ENCODE peak calls at places on chromosomes 5 and 9, in nine cellular contexts. B is Panc1, D is tibial nerve, Z is ovary, T is lower lobe of right lung, P is transverse colon, G is PC-9, O is pancreas, H is IMR-90. Q is an unnamed sample. For H3K4me1, the result is how much of the 10 kb centered on the place peaks cover.

GRCh38 chr5:176536132-176536901 is 885 bp downstream of the RNF44 start:
- DNase-seq in B (no peak), D (peak), Z (peak), T (peak), P (peak), G (peak), O (peak), H (peak), Q (peak)

GRCh38 chr5:168946363-168946762 is 354.6 kb downstream of the SLIT3 start:
- DNase-seq in B (no peak), D (no peak), Z (no peak), T (no peak), P (no peak), G (no peak), O (no peak), H (no peak), Q (no peak)

GRCh38 chr5:86971034-86971511 is 296.6 kb upstream of the RASA1 start:
- DNase-seq in B (no peak), D (no peak), Z (no peak), T (no peak), P (no peak), G (no peak), O (no peak), H (peak), Q (no peak)

GRCh38 chr5:168366124-168366523 is 74.7 kb downstream of the WWC1 start:
- DNase-seq in B (peak), D (no peak), Z (no peak), T (no peak), P (no peak), G (no peak), O (no peak), H (peak), Q (no peak)

GRCh38 chr5:3010301-3010952 is 258.9 kb upstream of the IRX2 start:
- DNase-seq in B (no peak), D (no peak), Z (no peak), T (no peak), P (no peak), G (no peak), O (no peak), H (no peak), Q (no peak)

GRCh38 chr5:4295663-4296339 is 700.2 kb downstream of the IRX1 start:
- DNase-seq in B (no peak), D (no peak), Z (no peak), T (no peak), P (no peak), G (no peak), O (no peak), H (no peak), Q (no peak)

GRCh38 chr5:172421-172820 is 18.9 kb upstream of the LRRC14B start:
- DNase-seq in B (no peak), D (no peak), Z (no peak), T (no peak), P (no peak), G (no peak), O (no peak), H (no peak), Q (no peak)

GRCh38 chr5:73774924-73775323 is 148.9 kb downstream of the ARHGEF28 start:
- DNase-seq in B (no peak), D (no peak), Z (no peak), T (no peak), P (no peak), G (no peak), O (no peak), H (no peak), Q (no peak)

GRCh38 chr9:95570150-95570549 is 53.4 kb upstream of the PTCH1 start:
- DNase-seq in B (no peak), D (no peak), Z (no peak), T (no peak), P (no peak), G (no peak), O (no peak), H (peak), Q (peak)

GRCh38 chr9:88387035-88387732 is 1.1 kb upstream of the SPIN1 start:
- DNase-seq in B (no peak), D (peak), Z (peak), T (peak), P (peak), G (peak), O (peak), H (peak), Q (peak)

GRCh38 chr9:77546391-77546790 is 101.7 kb downstream of the GNA14 start:
- DNase-seq in B (no peak), D (no peak), Z (no peak), T (no peak), P (no peak), G (no peak), O (no peak), H (no peak), Q (no peak)

GRCh38 chr9:35029241-35029640 is 39.7 kb downstream of the DNAJB5 start:
- DNase-seq in B (no peak), D (no peak), Z (no peak), T (no peak), P (no peak), G (no peak), O (no peak), H (no peak), Q (no peak)

GRCh38 chr9:21028476-21028875 is 3.0 kb downstream of the HACD4 start:
- DNase-seq in B (no peak), D (no peak), Z (no peak), T (no peak), P (no peak), G (no peak), O (no peak), H (peak), Q (no peak)

GRCh38 chr9:74497750-74498615 is 848 bp downstream of the RORB start:
- DNase-seq in B (no peak), D (no peak), Z (no peak), T (peak), P (no peak), G (no peak), O (no peak), H (no peak), Q (peak)

GRCh38 chr5:91281409-91281808 is 101.7 kb downstream of the ARRDC3 start:
- DNase-seq in B (peak), D (no peak), Z (no peak), T (no peak), P (no peak), G (no peak), O (no peak), H (peak), Q (no peak)

GRCh38 chr9:130555061-130555460 is 24.3 kb upstream of the FUBP3 start:
- DNase-seq in B (no peak), D (no peak), Z (no peak), T (no peak), P (no peak), G (no peak), O (no peak), H (no peak), Q (no peak)

GRCh38 chr9:35517136-35517535 is 27.2 kb downstream of the RUSC2 start:
- DNase-seq in B (no peak), D (no peak), Z (no peak), T (no peak), P (no peak), G (no peak), O (no peak), H (peak), Q (no peak)

GRCh38 chr5:135218486-135218755 is 180.6 kb downstream of the MACROH2A1 start:
- DNase-seq in B (no peak), D (no peak), Z (no peak), T (no peak), P (no peak), G (no peak), O (no peak), H (no peak), Q (no peak)

GRCh38 chr5:35857606-35858205 is 1.0 kb downstream of the IL7R start:
- DNase-seq in B (no peak), D (no peak), Z (no peak), T (no peak), P (no peak), G (no peak), O (no peak), H (peak), Q (no peak)
- H3K4me3 ChIP-seq in B (no peak), D (no peak), Z (no peak), T (peak), P (peak), G (no peak), O (no peak), H (peak), Q (peak)

GRCh38 chr9:36798350-36799065 is 225.8 kb downstream of the MELK start:
- DNase-seq in B (no peak), D (no peak), Z (no peak), T (no peak), P (no peak), G (peak), O (no peak), H (no peak), Q (no peak)
- TF ChIP-seq CTCF in B (no peak), D (no peak), Z (no peak), T (no peak), P (no peak), G (peak), O (no peak), H (no peak), Q (no peak)

GRCh38 chr5:138841531-138841930 is 33.6 kb downstream of the LRRTM2 start:
- DNase-seq in B (no peak), D (no peak), Z (no peak), T (no peak), P (no peak), G (no peak), O (no peak), H (no peak), Q (no peak)

GRCh38 chr5:138833726-138834480 is 41.2 kb downstream of the LRRTM2 start:
- DNase-seq in B (no peak), D (no peak), Z (no peak), T (no peak), P (no peak), G (no peak), O (no peak), H (no peak), Q (no peak)

GRCh38 chr5:138840100-138840499 is 35.0 kb downstream of the LRRTM2 start:
- DNase-seq in B (no peak), D (no peak), Z (no peak), T (no peak), P (no peak), G (no peak), O (no peak), H (no peak), Q (no peak)

GRCh38 chr5:138833095-138833494 is 42.0 kb downstream of the LRRTM2 start:
- DNase-seq in B (no peak), D (no peak), Z (no peak), T (no peak), P (no peak), G (no peak), O (no peak), H (no peak), Q (no peak)

GRCh38 chr5:138837160-138837559 is 38.0 kb downstream of the LRRTM2 start:
- DNase-seq in B (no peak), D (no peak), Z (no peak), T (no peak), P (no peak), G (no peak), O (no peak), H (no peak), Q (no peak)
- H3K4me1 ChIP-seq in B (under half), D (under half), Z (under half), T (under half), P (under half), G (under half), O (under half), H (under half), Q (under half)

GRCh38 chr9:128945798-128946501 is 1.5 kb downstream of the DOLK start:
- DNase-seq in B (no peak), D (no peak), Z (no peak), T (no peak), P (no peak), G (no peak), O (no peak), H (no peak), Q (no peak)

GRCh38 chr9:128947423-128948310 is at the start of the genes DOLK and NUP188:
- DNase-seq in B (no peak), D (peak), Z (peak), T (peak), P (peak), G (peak), O (peak), H (peak), Q (peak)

GRCh38 chr9:128943832-128944620 is 3.4 kb downstream of the DOLK start:
- DNase-seq in B (no peak), D (no peak), Z (no peak), T (no peak), P (no peak), G (no peak), O (no peak), H (no peak), Q (no peak)

GRCh38 chr9:128946945-128947422 is 419 bp downstream of the DOLK start:
- DNase-seq in B (no peak), D (peak), Z (peak), T (peak), P (peak), G (no peak), O (peak), H (peak), Q (no peak)

DNA sequence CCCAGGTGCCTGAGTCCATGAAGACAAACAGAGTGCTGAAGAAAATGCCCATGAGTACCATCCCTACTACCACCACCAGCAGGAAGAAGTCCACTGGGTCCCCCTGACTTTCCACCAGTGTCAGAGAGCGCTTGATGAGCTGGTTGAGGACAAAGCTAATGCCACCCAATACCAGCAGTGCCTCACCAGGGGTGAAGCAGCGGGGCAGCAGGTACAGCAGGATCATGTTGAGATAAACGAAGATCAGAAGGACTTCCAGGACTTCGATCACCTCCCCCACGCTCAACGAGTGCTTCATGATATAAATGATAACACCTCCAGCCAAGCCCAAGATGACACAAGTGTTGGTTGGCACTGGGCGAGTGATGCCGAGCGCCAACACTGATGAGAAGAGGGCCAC is 859 bp downstream of the DOLK start:
- DNase-seq in B (no peak), D (no peak), Z (no peak), T (no peak), P (no peak), G (no peak), O (no peak), H (no peak), Q (no peak)
- H3K4me3 ChIP-seq in B (peak), D (peak), Z (peak), T (peak), P (peak), G (peak), O (peak), H (peak), Q (peak)

DNA sequence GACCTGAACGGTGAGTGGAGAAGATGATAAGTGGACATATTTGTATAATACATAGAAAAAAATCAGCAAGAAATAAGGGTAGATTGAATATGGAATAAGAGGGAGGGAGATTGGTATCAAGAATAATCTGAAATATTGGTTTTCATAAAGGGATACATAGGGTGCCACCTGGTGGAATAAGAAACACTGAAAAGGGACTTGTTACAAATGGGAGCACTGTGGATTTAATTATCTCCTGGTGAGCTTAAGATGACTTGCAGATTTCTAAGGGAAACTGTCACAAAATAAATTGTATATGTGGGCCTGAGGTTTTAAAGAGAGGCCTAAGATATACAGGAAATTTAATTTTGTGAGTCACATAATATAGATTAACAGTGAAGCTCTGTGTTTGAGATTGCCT is 1403.5 kb upstream of the CDH18 start:
- DNase-seq in B (no peak), D (no peak), Z (no peak), T (no peak), P (no peak), G (no peak), O (no peak), H (peak), Q (no peak)
- TF ChIP-seq CTCF in B (no peak), D (no peak), Z (no peak), T (no peak), P (no peak), G (peak), O (no peak), H (no peak), Q (no peak)

GRCh38 chr5:172645271-172645670 is 4.2 kb downstream of the NEURL1B start:
- DNase-seq in B (no peak), D (no peak), Z (no peak), T (no peak), P (no peak), G (no peak), O (no peak), H (no peak), Q (no peak)
- H3K4me1 ChIP-seq in B (under half), D (under half), Z (under half), T (half or more), P (half or more), G (under half), O (under half), H (under half), Q (under half)

DNA sequence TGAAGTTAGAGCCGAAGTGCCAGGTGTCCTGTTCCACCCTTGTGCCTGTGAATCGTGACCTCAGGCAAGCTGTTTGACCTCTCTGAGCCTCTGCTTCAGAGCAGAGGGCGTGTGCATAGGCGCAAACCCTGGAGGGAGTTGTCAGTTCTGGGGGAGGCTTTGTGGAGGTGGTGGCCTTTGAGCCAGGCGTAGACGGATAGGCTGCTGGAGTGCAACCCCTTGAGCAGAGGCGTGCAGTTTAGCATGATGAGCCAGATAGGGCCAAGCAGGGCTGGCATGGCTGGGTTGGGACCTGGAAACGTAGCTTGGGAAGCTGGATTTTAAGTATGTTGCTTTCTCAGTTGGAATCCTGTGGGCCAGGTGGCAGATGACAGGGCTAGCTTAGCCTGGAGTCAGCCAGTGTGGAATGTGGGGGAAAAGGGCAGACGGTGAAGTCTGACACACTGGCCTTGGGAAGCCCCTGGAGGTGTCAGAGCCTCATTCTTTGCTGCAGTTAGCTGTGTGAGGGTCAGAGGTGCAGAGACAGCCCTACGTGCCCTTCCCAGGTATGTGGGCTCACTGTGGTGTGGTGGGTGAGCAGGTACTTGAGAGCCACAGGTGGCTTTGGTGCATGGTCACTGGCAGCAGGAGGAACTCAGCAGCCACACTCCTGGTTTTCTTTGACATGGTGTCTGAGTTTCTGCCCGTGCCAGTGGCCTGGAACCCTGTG is 93.4 kb downstream of the DAB2IP start:
- DNase-seq in B (no peak), D (no peak), Z (no peak), T (no peak), P (no peak), G (no peak), O (no peak), H (peak), Q (no peak)
- H3K4me3 ChIP-seq in B (no peak), D (peak), Z (peak), T (peak), P (peak), G (no peak), O (no peak), H (no peak), Q (no peak)

Q was measured in left lung.